ENCODE peak calls at places on chromosomes 4 and X, in seven cellular contexts. L is effector memory CD4-positive, alpha-beta T cell; W is mesenchymal stem cell; D is IMR-90; Z is tibial artery; N is fibroblast of lung; T is lung. Q is an unnamed sample. For H3K4me1 and H3K36me3, the result is how much of the 10 kb centered on the place peaks cover.

GRCh38 chr4:188714907-188715306 is 575.7 kb downstream of the TRIML1 start:
- DNase-seq in T (no peak), N (peak), D (peak), W (peak), Z (no peak), L (no peak), Q (no peak)

GRCh38 chr4:81221303-81222081 is 6.5 kb upstream of the PRKG2 start:
- DNase-seq in W (no peak), N (no peak), D (peak), T (no peak), L (no peak), Z (no peak), Q (no peak)

GRCh38 chr4:143381171-143382118 is 44.8 kb downstream of the GAB1 start:
- DNase-seq in W (peak), D (peak), L (no peak), N (peak), Z (peak), T (peak), Q (no peak)

GRCh38 chr4:116122131-116122530 is 963.2 kb downstream of the TRAM1L1 start:
- DNase-seq in L (no peak), D (no peak), T (no peak), W (peak), N (peak), Z (no peak), Q (no peak)

GRCh38 chrX:110248582-110248981 is 69.3 kb downstream of the AMMECR1 start:
- DNase-seq in L (no peak), Z (no peak), N (no peak), D (no peak), W (no peak), T (no peak), Q (no peak)

GRCh38 chr4:25235401-25235800 is 1.6 kb downstream of the PI4K2B start:
- DNase-seq in Z (no peak), T (no peak), L (no peak), N (no peak), W (no peak), D (no peak), Q (no peak)

GRCh38 chrX:150774798-150775568 is 81.8 kb downstream of the MTMR1 start:
- DNase-seq in W (no peak), L (no peak), N (no peak), T (no peak), D (no peak), Z (no peak), Q (no peak)

GRCh38 chr4:41814565-41814964 is 66.0 kb upstream of the PHOX2B start:
- DNase-seq in T (no peak), N (peak), W (peak), L (no peak), Z (no peak), D (peak), Q (no peak)

GRCh38 chrX:154348114-154348531 is 26.3 kb downstream of the FLNA start:
- DNase-seq in W (no peak), N (no peak), L (no peak), D (no peak), T (no peak), Z (peak), Q (no peak)

GRCh38 chrX:16466640-16467432 is 183.1 kb upstream of the S100G start:
- DNase-seq in N (peak), W (peak), Z (no peak), L (no peak), D (peak), T (no peak), Q (no peak)

GRCh38 chr4:174689618-174690017 is 139.4 kb downstream of the GLRA3 start:
- DNase-seq in L (no peak), W (no peak), Z (no peak), T (no peak), N (no peak), D (no peak), Q (no peak)

GRCh38 chr4:38069271-38069760 is 109.1 kb downstream of the PTTG2 start:
- DNase-seq in D (peak), Z (no peak), L (no peak), N (peak), W (peak), T (peak), Q (no peak)

GRCh38 chr4:151993521-151993920 is 232.7 kb upstream of the GATB start:
- DNase-seq in T (no peak), Z (no peak), D (no peak), W (peak), L (no peak), N (no peak), Q (no peak)
- H3K4me1 ChIP-seq in T (under half), Z (under half), D (under half), W (under half), L (under half), N (under half), Q (under half)

GRCh38 chr4:159384017-159384416 is 281.1 kb downstream of the RAPGEF2 start:
- DNase-seq in N (no peak), T (no peak), L (no peak), Z (no peak), W (no peak), D (no peak), Q (no peak)

GRCh38 chr4:159383569-159383934 is 280.7 kb downstream of the RAPGEF2 start:
- DNase-seq in T (no peak), Z (no peak), D (no peak), N (no peak), W (no peak), L (no peak), Q (no peak)

GRCh38 chr4:159386620-159387019 is 283.7 kb downstream of the RAPGEF2 start:
- DNase-seq in L (no peak), W (no peak), N (no peak), Z (no peak), D (no peak), T (no peak), Q (no peak)

GRCh38 chr4:159384619-159385018 is 281.7 kb downstream of the RAPGEF2 start:
- DNase-seq in W (no peak), L (no peak), N (no peak), D (no peak), Z (no peak), T (no peak), Q (no peak)

DNA sequence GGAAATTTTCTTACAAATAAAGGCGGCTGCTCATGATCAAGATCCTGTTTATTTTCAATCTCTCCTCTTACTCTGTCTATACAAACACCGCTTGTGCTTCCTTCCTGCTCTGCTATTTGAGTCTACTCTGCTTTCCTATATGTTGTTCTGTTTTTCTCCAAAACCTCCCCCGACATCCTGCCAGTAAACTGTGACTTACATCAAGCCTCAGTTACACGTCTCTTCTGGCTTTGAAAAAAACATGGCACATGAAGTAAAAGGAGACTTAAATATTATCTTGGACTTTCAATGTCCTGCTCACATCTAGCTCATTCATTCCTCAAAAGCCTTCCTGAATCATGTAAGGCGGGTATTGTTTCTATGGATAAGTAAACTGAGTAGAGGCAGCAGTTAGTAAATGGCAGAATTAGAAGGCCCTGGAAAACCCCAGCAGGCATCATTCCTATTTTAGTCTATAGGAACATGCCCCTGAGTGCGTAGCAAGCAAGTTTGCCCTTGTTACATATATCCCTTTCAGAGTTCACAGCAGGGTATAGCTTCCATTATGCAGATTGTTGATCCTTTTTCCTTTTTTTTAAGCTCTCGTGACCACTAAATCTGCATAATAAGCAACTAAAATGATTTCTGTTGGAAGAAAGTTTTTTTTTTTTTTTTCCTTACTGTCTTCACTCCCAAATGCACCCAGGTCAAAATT is 280.1 kb downstream of the RAPGEF2 start:
- DNase-seq in Z (no peak), T (no peak), W (peak), D (no peak), L (no peak), N (no peak), Q (no peak)
- H3K4me3 ChIP-seq in Z (no peak), T (no peak), W (no peak), D (no peak), L (no peak), N (no peak), Q (no peak)

GRCh38 chrX:136580316-136580715 is 48.3 kb downstream of the VGLL1 start:
- DNase-seq in N (no peak), Z (no peak), W (no peak), D (no peak), L (no peak), T (no peak), Q (no peak)

GRCh38 chrX:136572030-136572429 is 40.0 kb downstream of the VGLL1 start:
- DNase-seq in N (no peak), D (no peak), L (no peak), W (no peak), T (no peak), Z (no peak), Q (no peak)

GRCh38 chrX:136582624-136583023 is 50.6 kb downstream of the VGLL1 start:
- DNase-seq in D (no peak), N (no peak), L (no peak), T (no peak), Z (no peak), W (no peak), Q (no peak)

GRCh38 chrX:136574548-136574947 is 42.5 kb downstream of the VGLL1 start:
- DNase-seq in L (no peak), Z (no peak), T (no peak), N (no peak), D (no peak), W (no peak), Q (no peak)

GRCh38 chrX:136577562-136577961 is 45.5 kb downstream of the VGLL1 start:
- DNase-seq in Z (peak), L (peak), D (peak), N (peak), W (peak), T (peak), Q (peak)
- H3K36me3 ChIP-seq in Z (under half), L (under half), D (under half), N (under half), W (under half), T (under half), Q (under half)

GRCh38 chr4:95601342-95601741 is 52.6 kb upstream of the UNC5C start:
- DNase-seq in W (no peak), T (no peak), Z (no peak), L (no peak), N (no peak), D (no peak), Q (no peak)
- H3K4me1 ChIP-seq in W (under half), T (under half), Z (under half), L (under half), N (under half), D (under half), Q (under half)

GRCh38 chr4:123398151-123398802 is 1.7 kb downstream of the SPRY1 start:
- DNase-seq in W (peak), T (peak), N (peak), D (peak), Z (peak), L (peak), Q (peak)
- H3K4me3 ChIP-seq in W (peak), T (peak), N (peak), D (peak), Z (peak), L (peak), Q (peak)

DNA sequence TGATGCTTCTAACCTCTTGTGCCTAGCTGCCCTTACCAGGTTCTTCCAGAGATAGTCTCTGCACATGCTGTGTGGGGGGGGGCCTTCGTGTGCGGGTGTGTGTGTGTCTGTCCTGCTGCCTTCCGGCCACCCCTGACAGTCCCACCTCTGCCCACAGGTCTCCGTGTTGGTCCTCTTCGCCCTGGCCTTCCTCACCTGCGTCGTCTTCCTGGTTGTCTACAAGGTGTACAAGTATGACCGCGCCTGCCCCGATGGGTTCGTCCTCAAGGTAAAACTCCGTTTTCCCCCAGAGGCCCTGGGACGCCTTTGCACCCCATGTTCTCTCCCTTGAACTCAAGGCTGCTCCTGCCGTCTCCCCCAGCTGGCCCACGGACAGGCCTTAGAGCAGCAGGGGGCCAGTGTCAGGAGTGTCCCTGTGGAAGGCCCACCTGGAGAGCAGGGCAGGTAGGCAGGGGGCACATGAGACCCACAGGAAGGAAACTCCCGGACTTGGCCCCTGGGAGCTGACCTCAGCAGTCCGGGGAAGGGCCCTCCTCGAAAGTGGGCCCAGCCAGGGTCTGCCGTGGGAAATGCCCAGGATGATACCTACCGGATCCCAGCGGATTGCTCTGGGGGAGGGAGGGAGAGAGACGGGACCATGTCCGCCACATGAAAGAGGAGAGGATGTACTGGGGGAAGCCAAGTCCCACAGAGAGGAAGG is 22.7 kb downstream of the NSG1 start:
- DNase-seq in W (no peak), L (no peak), N (no peak), D (no peak), Z (no peak), T (no peak), Q (no peak)
- H3K36me3 ChIP-seq in W (under half), L (under half), N (under half), D (under half), Z (under half), T (under half), Q (under half)

GRCh38 chrX:41081821-41082220 is 3.4 kb upstream of the USP9X start:
- DNase-seq in D (no peak), L (no peak), N (no peak), T (no peak), Z (no peak), W (no peak), Q (no peak)
- H3K4me1 ChIP-seq in D (under half), L (under half), N (under half), T (under half), Z (under half), W (under half), Q (under half)

GRCh38 chrX:107561468-107562215 is 66.7 kb upstream of the PRPS1 start:
- DNase-seq in W (no peak), N (peak), L (no peak), D (peak), T (no peak), Z (no peak), Q (no peak)
- H3K4me3 ChIP-seq in W (no peak), N (no peak), L (no peak), D (no peak), T (no peak), Z (no peak), Q (no peak)

GRCh38 chrX:78945186-78945912 is at the start of gene P2RY10:
- DNase-seq in D (no peak), T (no peak), W (no peak), L (peak), Z (no peak), N (no peak), Q (peak)

GRCh38 chrX:78944351-78944750 is 840 bp upstream of the P2RY10 start:
- DNase-seq in W (no peak), D (no peak), N (no peak), T (no peak), Z (no peak), L (no peak), Q (no peak)

GRCh38 chrX:78946178-78946896 is 1.1 kb downstream of the P2RY10 start:
- DNase-seq in N (no peak), Z (no peak), L (no peak), W (no peak), T (no peak), D (no peak), Q (no peak)

DNA sequence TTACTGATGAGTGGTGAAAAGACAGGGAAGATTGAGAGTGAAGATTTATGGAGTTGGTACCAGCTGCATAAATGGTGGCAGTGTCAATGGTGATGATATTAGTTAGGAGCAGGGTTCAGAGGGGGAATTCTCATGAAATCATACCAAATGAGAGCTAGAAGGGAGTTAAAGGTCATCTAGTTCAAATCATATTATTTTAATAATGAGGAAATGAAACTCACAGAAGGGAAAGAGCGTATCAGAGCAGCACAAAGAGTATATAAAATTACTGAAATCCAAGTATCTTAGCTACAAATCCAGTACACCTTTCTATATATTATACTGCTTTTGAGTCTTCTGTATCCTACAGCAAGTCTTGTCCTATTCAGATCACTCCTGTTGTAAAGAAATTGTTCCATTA is 5.0 kb downstream of the P2RY10 start:
- DNase-seq in D (no peak), T (no peak), N (no peak), Z (no peak), W (no peak), L (no peak), Q (no peak)
- H3K36me3 ChIP-seq in D (under half), T (under half), N (under half), Z (under half), W (under half), L (under half), Q (under half)

GRCh38 chr4:6393544-6394475 is 78.6 kb downstream of the PPP2R2C start:
- DNase-seq in L (no peak), Z (no peak), W (no peak), N (no peak), T (no peak), D (no peak), Q (no peak)
- H3K4me1 ChIP-seq in L (under half), Z (under half), W (under half), N (under half), T (under half), D (under half), Q (under half)